ENCODE peak calls at places on chromosomes 16 and 17, in seven cellular contexts. V, F, T, H, O, Y and D are unnamed samples.

GRCh38 chr17:21463204-21463661 is 87.1 kb downstream of the KCNJ12 start:
- DNase-seq in Y (no peak), O (no peak), F (no peak), V (no peak), H (no peak), T (no peak), D (no peak)

GRCh38 chr17:10403589-10403988 is 18.2 kb downstream of the MYH8 start:
- DNase-seq in O (no peak), H (no peak), T (no peak), Y (no peak), F (no peak), V (no peak), D (no peak)

GRCh38 chr17:19719365-19720209 is 3.2 kb upstream of the SLC47A2 start:
- DNase-seq in V (no peak), T (peak), Y (no peak), F (peak), H (no peak), O (peak), D (no peak)

GRCh38 chr16:89119661-89120141 is 26.0 kb downstream of the ACSF3 start:
- DNase-seq in Y (no peak), V (no peak), F (no peak), O (no peak), H (no peak), T (no peak), D (no peak)

GRCh38 chr16:24273511-24273910 is 17.4 kb downstream of the CACNG3 start:
- DNase-seq in Y (no peak), H (peak), V (no peak), O (no peak), T (peak), F (no peak), D (no peak)

GRCh38 chr17:17494499-17495447 is 1.4 kb downstream of the RASD1 start:
- DNase-seq in Y (peak), H (peak), T (peak), F (peak), O (peak), V (peak), D (no peak)

GRCh38 chr17:164536-165235 is 16.8 kb downstream of the DOC2B start:
- DNase-seq in O (peak), F (peak), Y (peak), V (peak), H (peak), T (no peak), D (no peak)

GRCh38 chr16:89557230-89557935 is 3.1 kb upstream of the RPL13 start:
- DNase-seq in F (peak), Y (peak), T (peak), V (peak), O (peak), H (peak), D (no peak)

GRCh38 chr16:66511615-66512500 is 38.1 kb downstream of the TK2 start:
- DNase-seq in Y (peak), O (peak), F (peak), H (peak), V (no peak), T (peak), D (peak)

GRCh38 chr16:14289692-14290340 is 218.7 kb downstream of the MRTFB start:
- DNase-seq in V (no peak), O (peak), T (no peak), Y (no peak), F (peak), H (peak), D (no peak)

DNA sequence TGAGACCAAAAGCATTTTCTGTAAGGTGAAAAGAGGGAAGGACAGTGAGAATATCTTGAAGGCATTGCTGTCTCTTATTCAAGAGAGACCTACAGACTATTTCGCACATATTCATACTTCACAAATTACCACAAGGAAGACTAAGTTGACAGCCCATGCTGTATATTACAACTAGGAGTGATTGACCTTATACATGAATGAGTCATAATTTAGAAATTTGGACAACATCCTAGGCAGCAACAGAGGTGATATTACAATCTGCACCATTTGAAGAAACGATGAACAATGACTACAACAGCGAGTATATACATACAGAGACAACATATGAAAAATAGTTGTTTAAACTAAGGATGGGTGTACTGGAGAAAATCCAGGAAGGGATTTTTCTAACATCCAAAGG is 971.7 kb downstream of the CDH11 start:
- DNase-seq in V (no peak), Y (no peak), T (no peak), F (no peak), H (peak), O (no peak), D (no peak)
- H4K8ac ChIP-seq in V (no peak), Y (no peak), T (no peak), F (no peak), H (no peak), O (no peak), D (no peak)

GRCh38 chr17:59714255-59714654 is 6.8 kb downstream of the VMP1 start:
- DNase-seq in V (no peak), Y (no peak), F (no peak), H (no peak), T (no peak), O (no peak), D (no peak)
- H3K4ac ChIP-seq in V (no peak), Y (no peak), F (no peak), H (no peak), T (no peak), O (no peak), D (no peak)

DNA sequence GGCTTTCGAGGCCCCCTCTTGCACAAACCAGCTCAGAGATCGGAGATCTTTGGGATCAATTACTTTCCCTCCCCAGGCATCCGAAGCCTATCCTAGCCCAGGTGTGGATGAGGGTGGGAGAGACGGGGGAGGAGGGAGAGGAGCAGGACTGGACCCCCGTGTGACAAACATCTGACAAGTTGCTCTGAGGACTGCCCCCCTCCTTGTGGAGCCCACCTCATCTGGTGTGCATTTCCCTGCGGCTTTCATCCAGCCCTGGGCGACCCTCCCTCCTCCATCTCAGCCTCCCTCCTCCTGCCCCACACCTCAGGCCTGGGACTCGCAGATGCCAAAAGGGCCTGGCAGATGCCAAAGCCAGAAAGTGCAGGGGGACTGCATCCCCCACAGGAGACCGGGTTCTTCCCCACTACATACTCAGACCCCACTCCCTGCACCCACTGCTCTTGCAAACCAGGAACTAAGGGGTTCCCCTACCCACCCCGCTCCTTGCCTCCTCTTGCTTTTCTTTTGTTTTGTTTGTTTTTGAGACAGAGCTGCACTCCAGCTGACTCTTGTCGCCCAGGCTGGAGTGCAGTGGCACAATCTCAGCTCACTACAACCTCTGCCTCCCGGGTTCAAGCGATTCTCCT is 3.3 kb downstream of the HS3ST6 start:
- DNase-seq in T (no peak), O (no peak), V (no peak), F (no peak), Y (no peak), H (no peak), D (no peak)
- H4K8ac ChIP-seq in T (no peak), O (no peak), V (no peak), F (no peak), Y (no peak), H (no peak), D (no peak)

DNA sequence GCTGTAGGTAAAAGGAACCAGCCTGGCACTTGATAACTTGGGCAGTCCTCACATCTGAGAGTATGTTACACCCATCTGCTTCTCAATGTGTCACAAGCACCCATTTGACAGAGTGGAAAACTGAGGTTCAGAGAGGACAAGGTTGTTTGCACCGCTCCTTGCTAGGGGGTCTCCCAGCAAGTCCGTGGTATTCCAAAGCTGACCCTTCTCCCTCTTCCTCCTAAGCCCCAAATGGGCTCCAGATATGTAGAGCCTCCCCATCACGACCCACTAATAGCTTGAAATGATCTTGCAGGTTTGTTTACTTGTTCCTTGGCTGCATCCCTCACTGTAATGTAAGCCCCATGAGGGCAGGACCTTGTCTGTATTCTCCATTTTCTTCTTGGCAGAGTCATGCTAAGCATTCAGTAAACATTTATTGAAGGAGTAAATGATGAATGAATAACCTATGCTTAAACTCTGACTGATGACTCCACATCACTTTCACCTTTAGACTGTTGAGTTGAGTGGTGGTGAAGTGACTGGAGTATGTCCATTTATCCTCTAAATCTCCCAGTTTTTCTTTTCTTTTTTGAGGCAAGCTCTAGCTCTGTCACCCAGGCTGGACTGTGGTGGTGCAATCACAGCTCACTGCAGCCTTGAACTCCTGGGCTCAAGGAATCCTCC is 26.3 kb downstream of the HNF1B start:
- DNase-seq in H (no peak), F (no peak), V (no peak), Y (no peak), O (no peak), T (no peak), D (no peak)
- H3K4ac ChIP-seq in H (peak), F (no peak), V (no peak), Y (no peak), O (no peak), T (no peak), D (no peak)

DNA sequence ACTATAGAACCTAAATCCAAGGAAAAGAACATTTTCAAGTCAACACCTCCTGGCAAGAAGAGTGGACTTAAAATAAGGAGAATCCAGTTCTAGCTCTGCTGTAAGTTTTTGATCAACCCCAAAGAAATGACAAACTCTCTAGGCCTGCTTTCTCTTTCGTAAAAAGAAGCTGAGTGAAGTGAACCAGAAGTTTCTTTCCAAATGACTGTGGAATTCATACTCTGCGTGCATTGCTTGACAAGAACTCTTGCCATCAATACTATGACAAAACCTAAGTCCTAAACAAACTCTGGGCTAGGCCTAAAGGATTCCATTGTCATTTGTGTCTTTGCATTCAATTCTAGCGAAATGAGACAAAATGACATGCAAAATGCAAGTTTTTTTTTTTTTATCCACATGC is 187.5 kb upstream of the SOX9 start:
- DNase-seq in H (no peak), O (no peak), Y (no peak), V (no peak), T (no peak), F (no peak), D (no peak)
- H4K8ac ChIP-seq in H (no peak), O (no peak), Y (no peak), V (no peak), T (no peak), F (no peak), D (no peak)

GRCh38 chr17:69719474-69720048 is 305.1 kb downstream of the MAP2K6 start:
- DNase-seq in F (no peak), H (no peak), O (no peak), Y (no peak), V (no peak), T (no peak), D (no peak)
- H3K4ac ChIP-seq in F (no peak), H (no peak), O (no peak), Y (no peak), V (no peak), T (no peak), D (no peak)

GRCh38 chr17:75874323-75875181 is 3.8 kb downstream of the TRIM47 start:
- DNase-seq in F (no peak), O (no peak), V (no peak), T (no peak), H (no peak), Y (no peak), D (no peak)
- H4K8ac ChIP-seq in F (no peak), O (no peak), V (no peak), T (no peak), H (no peak), Y (no peak), D (no peak)

GRCh38 chr17:35006961-35007360 is 26.6 kb downstream of the LIG3 start:
- DNase-seq in V (no peak), O (no peak), Y (no peak), H (no peak), T (no peak), F (no peak), D (no peak)
- H3K4ac ChIP-seq in V (no peak), O (no peak), Y (no peak), H (no peak), T (no peak), F (no peak), D (no peak)

GRCh38 chr17:70629902-70630301 is 460.6 kb downstream of the KCNJ2 start:
- DNase-seq in T (no peak), F (no peak), Y (no peak), H (peak), V (no peak), O (no peak), D (no peak)
- H4K8ac ChIP-seq in T (no peak), F (no peak), Y (no peak), H (no peak), V (no peak), O (no peak), D (no peak)